ENCODE peak calls at places on chromosomes 16 and 17, in seven cellular contexts. D, C, P, N, V, K and G are unnamed samples.

GRCh38 chr16:10297341-10298006 is 88.4 kb upstream of the ATF7IP2 start:
- DNase-seq in N (no peak), P (no peak), K (no peak), V (no peak), C (peak; percentile 80), D (no peak), G (no peak)

GRCh38 chr16:85098565-85098964 is 13.7 kb downstream of the CIBAR2 start:
- DNase-seq in N (no peak), C (no peak), V (no peak), D (no peak), K (no peak), P (no peak), G (no peak)

GRCh38 chr16:19708498-19709205 is 9.4 kb downstream of the KNOP1 start:
- DNase-seq in K (no peak), C (no peak), P (no peak), N (no peak), V (no peak), D (no peak), G (no peak)

GRCh38 chr17:9911089-9911488 is 6.0 kb upstream of the RCVRN start:
- DNase-seq in V (no peak), N (no peak), K (no peak), D (no peak), P (no peak), C (no peak), G (no peak)

GRCh38 chr17:15464629-15465028 is 2.8 kb downstream of the CDRT4 start:
- DNase-seq in N (no peak), C (no peak), P (no peak), D (no peak), V (no peak), K (no peak), G (no peak)

GRCh38 chr17:56313201-56313600 is 159.9 kb downstream of the ANKFN1 start:
- DNase-seq in P (no peak), D (no peak), K (no peak), V (no peak), N (no peak), C (no peak), G (no peak)

GRCh38 chr17:35801583-35802224 is 6.3 kb upstream of the MMP28 start:
- DNase-seq in C (no peak), P (no peak), N (peak; percentile 92), V (no peak), D (peak; percentile 97), K (peak; percentile 93), G (no peak)

GRCh38 chr17:18184143-18185007 is 747 bp downstream of the ALKBH5 start:
- DNase-seq in K (peak; percentile 38), P (peak; percentile 78), D (no peak), C (peak; percentile 45), N (peak; percentile 91), V (no peak), G (no peak)

GRCh38 chr17:36623281-36623680 is 21.9 kb downstream of the MRM1 start:
- DNase-seq in N (no peak), P (no peak), V (no peak), D (no peak), C (no peak), K (no peak), G (no peak)

GRCh38 chr17:32998893-32999240 is 7.2 kb downstream of the SPACA3 start:
- DNase-seq in N (no peak), D (no peak), P (no peak), C (no peak), V (no peak), K (peak; percentile 40), G (no peak)

GRCh38 chr17:42519546-42520444 is 16.2 kb upstream of the NAGLU start:
- DNase-seq in V (peak; percentile 92), N (peak; percentile 97), D (no peak), C (no peak), K (peak; percentile 99), P (no peak), G (no peak)

GRCh38 chr16:51133130-51133529 is 17.9 kb downstream of the SALL1 start:
- DNase-seq in C (no peak), D (no peak), P (no peak), N (no peak), V (no peak), K (no peak), G (no peak)

GRCh38 chr16:72985148-72985882 is 62.6 kb downstream of the ZFHX3 start:
- DNase-seq in C (no peak), K (peak; percentile 88), P (no peak), V (peak; percentile 9), N (peak; percentile 90), D (peak; percentile 16), G (peak; percentile 76)

GRCh38 chr16:85524630-85525463 is 88.3 kb upstream of the GSE1 start:
- DNase-seq in V (no peak), C (no peak), K (peak; percentile 83), D (no peak), P (no peak), N (peak; percentile 89), G (no peak)